ENCODE peak calls at places on chromosomes 7 and 10, in five cellular contexts. P is A549, Q is transverse colon, G is tibial nerve, N is H54. M is an unnamed sample.

GRCh38 chr10:104456817-104457657 is 103.4 kb downstream of the CFAP58 start:
- DNase-seq in Q (no peak), P (no peak), G (no peak), N (no peak), M (no peak)

GRCh38 chr10:82742478-82742877 is 867.5 kb downstream of the NRG3 start:
- DNase-seq in N (peak; percentile 45), G (no peak), Q (no peak), P (no peak), M (no peak)

GRCh38 chr10:12719365-12719764 is 282.1 kb downstream of the CCDC3 start:
- DNase-seq in P (no peak), G (no peak), Q (peak; percentile 50), N (no peak), M (no peak)

GRCh38 chr10:79057481-79058275 is 11.1 kb upstream of the ZMIZ1 start:
- DNase-seq in P (no peak), Q (peak; percentile 10), G (no peak), N (no peak), M (no peak)

GRCh38 chr10:124403548-124403947 is 15.2 kb downstream of the OAT start:
- DNase-seq in P (peak; percentile 67), N (peak; percentile 39), G (peak; percentile 31), Q (no peak), M (peak; percentile 54)

GRCh38 chr10:20105931-20106330 is 289.7 kb downstream of the PLXDC2 start:
- DNase-seq in P (no peak), G (no peak), N (no peak), Q (no peak), M (no peak)

GRCh38 chr10:20156511-20156910 is 340.3 kb downstream of the PLXDC2 start:
- DNase-seq in P (no peak), Q (no peak), G (no peak), N (no peak), M (no peak)

GRCh38 chr7:32218741-32219283 is 148.6 kb upstream of the PDE1C start:
- DNase-seq in N (no peak), P (no peak), G (no peak), Q (no peak), M (no peak)

GRCh38 chr10:107031981-107032699 is 132.4 kb downstream of the SORCS1 start:
- DNase-seq in Q (no peak), P (no peak), G (no peak), N (no peak), M (no peak)

GRCh38 chr7:144835166-144835611 is 664 bp downstream of the TPK1 start:
- DNase-seq in N (peak; percentile 8), G (peak; percentile 45), Q (peak; percentile 63), P (peak; percentile 20), M (no peak)

GRCh38 chr10:75281980-75282379 is 46.2 kb upstream of the COMTD1 start:
- DNase-seq in Q (no peak), P (no peak), N (no peak), G (no peak), M (no peak)

GRCh38 chr7:22364910-22365309 is 8.0 kb upstream of the RAPGEF5 start:
- DNase-seq in P (no peak), N (no peak), Q (no peak), G (no peak), M (no peak)

GRCh38 chr7:16494955-16495719 is 29.6 kb upstream of the SOSTDC1 start:
- DNase-seq in P (no peak), G (no peak), N (no peak), Q (no peak), M (no peak)

GRCh38 chr10:43077421-43078171 is 727 bp downstream of the RET start:
- DNase-seq in N (no peak), Q (no peak), P (no peak), G (no peak), M (no peak)

GRCh38 chr7:19920705-19921104 is 147.3 kb upstream of the TMEM196 start:
- DNase-seq in P (no peak), Q (no peak), G (no peak), N (no peak), M (no peak)

GRCh38 chr7:92769844-92770243 is 66.5 kb downstream of the CDK6 start:
- DNase-seq in P (no peak), Q (no peak), G (no peak), N (no peak), M (no peak)

GRCh38 chr10:125064681-125065492 is 95.5 kb downstream of the CTBP2 start:
- DNase-seq in G (no peak), N (no peak), Q (no peak), P (no peak), M (peak; percentile 53)

GRCh38 chr7:27606270-27607209 is 56.1 kb downstream of the HIBADH start:
- DNase-seq in P (no peak), G (no peak), N (no peak), Q (no peak), M (no peak)

GRCh38 chr7:30812676-30813075 is 41.5 kb downstream of the MINDY4 start:
- DNase-seq in N (no peak), G (no peak), Q (no peak), P (no peak), M (no peak)

GRCh38 chr10:70478191-70479160 is at the start of gene PALD1:
- DNase-seq in G (peak; percentile 37), N (no peak), P (peak; percentile 71), Q (peak; percentile 65), M (peak; percentile 79)

GRCh38 chr10:89351402-89352038 is 23.7 kb downstream of the IFIT3 start:
- DNase-seq in G (no peak), Q (no peak), P (no peak), N (no peak), M (no peak)

GRCh38 chr7:35003679-35004278 is 33.5 kb downstream of the DPY19L1 start:
- DNase-seq in Q (peak; percentile 85), P (peak; percentile 83), G (no peak), N (peak; percentile 58), M (no peak)

GRCh38 chr10:75048669-75049098 is 62.8 kb upstream of the SAMD8 start:
- DNase-seq in P (no peak), G (peak; percentile 33), N (no peak), Q (no peak), M (no peak)

GRCh38 chr7:87216701-87217508 is 2.6 kb downstream of the TMEM243 start:
- DNase-seq in G (no peak), P (no peak), N (no peak), Q (peak; percentile 42), M (peak; percentile 21)

GRCh38 chr7:21886396-21886795 is 59.3 kb downstream of the CDCA7L start:
- DNase-seq in G (no peak), P (no peak), Q (no peak), N (no peak), M (no peak)

GRCh38 chr10:21398549-21399345 is 126.7 kb downstream of the SKIDA1 start:
- DNase-seq in N (no peak), P (peak; percentile 28), G (no peak), Q (no peak), M (no peak)

GRCh38 chr7:129271500-129272355 is 46.9 kb downstream of the AHCYL2 start:
- DNase-seq in Q (peak; percentile 55), G (peak; percentile 80), N (peak; percentile 13), P (peak; percentile 28), M (peak; percentile 13)

GRCh38 chr7:131619336-131620305 is 63.2 kb upstream of the PODXL start:
- DNase-seq in Q (no peak), N (no peak), P (no peak), G (no peak), M (no peak)

GRCh38 chr10:16773334-16773733 is 43.9 kb downstream of the RSU1 start:
- DNase-seq in N (no peak), P (no peak), G (no peak), Q (no peak), M (no peak)

DNA sequence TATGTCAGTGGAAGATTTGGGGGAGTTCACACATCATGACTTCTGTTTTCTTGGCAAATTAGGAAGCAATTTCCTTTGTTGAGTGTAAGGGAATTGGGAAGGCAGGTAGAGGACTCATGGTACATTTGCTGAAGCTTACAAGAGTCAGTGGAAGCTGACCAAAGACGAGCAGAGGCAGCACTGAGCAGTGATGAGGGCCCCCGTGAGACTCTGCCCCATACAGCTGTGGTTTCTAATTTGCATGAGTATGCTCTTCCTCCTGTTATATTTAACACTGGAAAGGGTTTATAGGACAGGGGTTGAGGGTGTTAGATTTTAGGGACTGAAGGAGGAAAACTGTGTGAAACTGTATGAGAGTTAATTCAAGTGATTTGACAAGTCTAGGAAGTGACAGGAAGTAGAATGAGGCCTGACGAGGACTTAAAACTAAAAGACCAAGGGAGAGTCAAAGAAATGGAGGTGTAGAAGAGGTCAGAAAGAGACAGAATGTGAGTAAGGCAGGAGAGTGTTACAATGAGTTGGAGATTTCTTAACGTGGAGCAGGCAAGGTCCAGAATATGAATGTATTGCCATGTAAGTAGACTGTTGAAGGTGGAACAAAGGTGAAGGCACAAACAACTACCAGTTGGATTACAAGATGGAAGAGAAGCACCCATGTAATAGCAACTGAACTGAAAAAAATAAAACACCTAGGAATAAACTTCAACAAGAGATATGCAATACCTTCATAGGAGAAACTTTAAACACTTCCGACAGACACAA is 23.5 kb upstream of the MRPS17 start:
- DNase-seq in N (no peak), Q (no peak), P (no peak), G (no peak), M (no peak)
- TF ChIP-seq POLR2A in N (no peak), Q (no peak), P (no peak), G (no peak), M (peak; percentile 36)

GRCh38 chr10:72274213-72274729 is 547 bp downstream of the DDIT4 start:
- DNase-seq in G (no peak), Q (no peak), N (no peak), P (no peak), M (no peak)

GRCh38 chr10:72276421-72277339 is 3.0 kb downstream of the DDIT4 start:
- DNase-seq in P (no peak), Q (peak; percentile 44), G (no peak), N (no peak), M (no peak)

GRCh38 chr10:72274730-72275350 is 1.1 kb downstream of the DDIT4 start:
- DNase-seq in P (peak; percentile 67), Q (peak; percentile 85), N (no peak), G (no peak), M (peak; percentile 56)

GRCh38 chr10:72276013-72276387 is 2.3 kb downstream of the DDIT4 start:
- DNase-seq in N (no peak), G (no peak), Q (peak; percentile 66), P (no peak), M (no peak)

DNA sequence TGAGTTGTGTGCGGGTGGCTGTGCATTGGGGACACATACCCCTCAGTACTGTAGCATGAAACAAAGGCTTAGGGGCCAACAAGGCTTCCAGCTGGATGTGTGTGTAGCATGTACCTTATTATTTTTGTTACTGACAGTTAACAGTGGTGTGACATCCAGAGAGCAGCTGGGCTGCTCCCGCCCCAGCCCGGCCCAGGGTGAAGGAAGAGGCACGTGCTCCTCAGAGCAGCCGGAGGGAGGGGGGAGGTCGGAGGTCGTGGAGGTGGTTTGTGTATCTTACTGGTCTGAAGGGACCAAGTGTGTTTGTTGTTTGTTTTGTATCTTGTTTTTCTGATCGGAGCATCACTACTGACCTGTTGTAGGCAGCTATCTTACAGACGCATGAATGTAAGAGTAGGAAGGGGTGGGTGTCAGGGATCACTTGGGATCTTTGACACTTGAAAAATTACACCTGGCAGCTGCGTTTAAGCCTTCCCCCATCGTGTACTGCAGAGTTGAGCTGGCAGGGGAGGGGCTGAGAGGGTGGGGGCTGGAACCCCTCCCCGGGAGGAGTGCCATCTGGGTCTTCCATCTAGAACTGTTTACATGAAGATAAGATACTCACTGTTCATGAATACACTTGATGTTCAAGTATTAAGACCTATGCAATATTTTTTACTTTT is 1.8 kb downstream of the DDIT4 start:
- DNase-seq in G (no peak), N (no peak), Q (peak; percentile 46), P (no peak), M (no peak)
- TF ChIP-seq POLR2A in G (no peak), N (no peak), Q (no peak), P (no peak), M (no peak)

GRCh38 chr7:111561909-111562732 is at the start of gene IMMP2L:
- DNase-seq in N (peak; percentile 78), Q (peak; percentile 92), P (peak; percentile 69), G (peak; percentile 82), M (peak; percentile 76)
- TF ChIP-seq POLR2A in N (peak; percentile 58), Q (peak; percentile 49), P (peak; percentile 43), G (peak; percentile 93), M (no peak)

GRCh38 chr7:47453093-47454056 is 128.5 kb downstream of the TNS3 start:
- DNase-seq in G (peak; percentile 66), P (peak; percentile 40), Q (peak; percentile 65), N (peak; percentile 96), M (no peak)
- TF ChIP-seq POLR2A in G (no peak), P (no peak), Q (peak; percentile 20), N (no peak), M (no peak)